ENCODE peak calls at places on chromosomes 11 and 22, in eight cellular contexts. X is mesendoderm, R is sigmoid colon, T is kidney, H is pancreas, Q is brain microvascular endothelial cell, I is body of pancreas, V is PC-3. N is an unnamed sample.

GRCh38 chr22:19120829-19121630 is 1.2 kb downstream of the DGCR2 start:
- DNase-seq in X (peak), R (no peak), T (no peak), H (peak), Q (peak), I (peak), V (peak), N (peak)

GRCh38 chr11:134032501-134033091 is 36.3 kb upstream of the JAM3 start:
- DNase-seq in X (no peak), R (peak), T (peak), H (no peak), Q (no peak), I (no peak), V (no peak), N (peak)

GRCh38 chr22:31496735-31497146 is 405 bp downstream of the SFI1 start:
- DNase-seq in X (no peak), R (peak), T (peak), H (no peak), Q (peak), I (no peak), V (no peak), N (peak)

GRCh38 chr22:36871669-36872081 is 10.9 kb downstream of the NCF4 start:
- DNase-seq in X (peak), R (no peak), T (peak), H (no peak), Q (no peak), I (no peak), V (peak), N (no peak)

GRCh38 chr22:17775781-17776470 is 1.7 kb upstream of the BID start:
- DNase-seq in X (no peak), R (no peak), T (peak), H (no peak), Q (no peak), I (no peak), V (no peak), N (peak)

GRCh38 chr22:48098243-48098935 is 1335.9 kb downstream of the TBC1D22A start:
- DNase-seq in X (no peak), R (no peak), T (no peak), H (no peak), Q (no peak), I (no peak), V (no peak), N (peak)

GRCh38 chr22:40410272-40410671 is 39.9 kb downstream of the SGSM3 start:
- DNase-seq in X (peak), R (no peak), T (no peak), H (no peak), Q (no peak), I (no peak), V (peak), N (no peak)

GRCh38 chr11:7077101-7077500 is 11.7 kb upstream of the RBMXL2 start:
- DNase-seq in X (peak), R (no peak), T (no peak), H (no peak), Q (no peak), I (no peak), V (no peak), N (no peak)

GRCh38 chr11:115912484-115912945 is 408.3 kb upstream of the CADM1 start:
- DNase-seq in X (peak), R (no peak), T (no peak), H (no peak), Q (no peak), I (no peak), V (no peak), N (no peak)

GRCh38 chr22:37626144-37626543 is 13.3 kb upstream of the SH3BP1 start:
- DNase-seq in X (no peak), R (peak), T (peak), H (no peak), Q (no peak), I (no peak), V (no peak), N (no peak)

GRCh38 chr22:26634189-26634588 is 12.4 kb downstream of the CRYBA4 start:
- DNase-seq in X (no peak), R (no peak), T (no peak), H (no peak), Q (no peak), I (no peak), V (no peak), N (no peak)

GRCh38 chr11:106389096-106389495 is 311.6 kb downstream of the AASDHPPT start:
- DNase-seq in X (no peak), R (no peak), T (no peak), H (no peak), Q (peak), I (no peak), V (peak), N (no peak)

GRCh38 chr22:28329582-28330073 is 350.0 kb downstream of the TTC28 start:
- DNase-seq in X (no peak), R (no peak), T (no peak), H (no peak), Q (no peak), I (no peak), V (no peak), N (no peak)

GRCh38 chr22:23570681-23571080 is 9.4 kb downstream of the IGLL1 start:
- DNase-seq in X (no peak), R (no peak), T (peak), H (no peak), Q (no peak), I (no peak), V (no peak), N (no peak)

GRCh38 chr11:66855574-66856495 is 1.0 kb upstream of the LRFN4 start:
- DNase-seq in X (peak), R (peak), T (peak), H (peak), Q (peak), I (peak), V (peak), N (peak)
- H3K4me3 ChIP-seq in X (peak), R (peak), T (peak), H (peak), Q (peak), I (peak), V (peak), N (peak)

GRCh38 chr11:78045851-78046485 is 17.7 kb upstream of the THRSP start:
- DNase-seq in X (peak), R (peak), T (peak), H (peak), Q (peak), I (peak), V (peak), N (peak)
- H3K27ac ChIP-seq in X (no peak), R (peak), T (peak), H (no peak), Q (no peak), I (peak), V (no peak), N (no peak)

GRCh38 chr11:38927993-38928392 is 2330.0 kb upstream of the RAG2 start:
- DNase-seq in X (no peak), R (no peak), T (no peak), H (no peak), Q (no peak), I (no peak), V (peak), N (no peak)
- H3K4me3 ChIP-seq in X (no peak), R (no peak), T (no peak), H (no peak), Q (no peak), I (no peak), V (no peak), N (no peak)

DNA sequence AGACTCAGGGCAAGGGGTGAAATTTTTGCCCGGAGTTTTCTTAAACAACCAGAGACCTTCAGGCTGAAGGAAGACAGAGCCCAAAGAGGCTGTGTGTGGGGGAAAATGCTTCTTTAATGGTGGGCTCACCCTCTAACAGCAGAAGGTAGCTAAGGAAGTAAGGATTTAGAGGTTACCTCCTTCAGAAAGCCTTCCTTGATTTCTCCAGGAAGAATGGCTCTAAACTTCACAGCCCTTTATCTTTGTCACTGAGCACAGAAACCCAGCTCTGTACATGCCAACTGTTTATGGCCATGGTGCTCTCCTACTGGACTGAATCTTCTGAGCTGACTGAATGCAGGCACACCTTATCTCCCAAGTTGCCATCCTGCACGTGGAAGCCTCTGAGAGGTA is 196.0 kb downstream of the TENM4 start:
- DNase-seq in X (no peak), R (no peak), T (no peak), H (no peak), Q (no peak), I (no peak), V (no peak), N (no peak)
- H3K27ac ChIP-seq in X (no peak), R (peak), T (peak), H (no peak), Q (peak), I (no peak), V (peak), N (no peak)